ENCODE peak calls at places on chromosomes 16 and 17, in seven cellular contexts. One of them, this sample, is unnamed.

GRCh38 chr17:57612202-57613071 is 132.7 kb downstream of the CCDC182 start:
- DNase-seq in IMR-90: no peak
- DNase-seq in lung: no peak
- DNase-seq in effector memory CD4-positive, alpha-beta T cell: peak
- DNase-seq in transverse colon: no peak
- DNase-seq in fibroblast of lung: no peak
- DNase-seq in ovary: no peak
- DNase-seq in this sample: peak

GRCh38 chr16:30858829-30859423 is 35.0 kb downstream of the BCL7C start:
- DNase-seq in IMR-90: no peak
- DNase-seq in lung: no peak
- DNase-seq in effector memory CD4-positive, alpha-beta T cell: no peak
- DNase-seq in transverse colon: no peak
- DNase-seq in fibroblast of lung: no peak
- DNase-seq in ovary: no peak
- DNase-seq in this sample: no peak

GRCh38 chr17:79617740-79618382 is 7.0 kb upstream of the RBFOX3 start:
- DNase-seq in IMR-90: no peak
- DNase-seq in lung: no peak
- DNase-seq in effector memory CD4-positive, alpha-beta T cell: no peak
- DNase-seq in transverse colon: no peak
- DNase-seq in fibroblast of lung: no peak
- DNase-seq in ovary: no peak
- DNase-seq in this sample: no peak

GRCh38 chr16:15970743-15971434 is 21.5 kb downstream of the ABCC1 start:
- DNase-seq in IMR-90: no peak
- DNase-seq in lung: no peak
- DNase-seq in effector memory CD4-positive, alpha-beta T cell: no peak
- DNase-seq in transverse colon: no peak
- DNase-seq in fibroblast of lung: no peak
- DNase-seq in ovary: no peak
- DNase-seq in this sample: no peak

GRCh38 chr16:84689126-84689525 is 10.7 kb upstream of the USP10 start:
- DNase-seq in IMR-90: peak
- DNase-seq in lung: no peak
- DNase-seq in effector memory CD4-positive, alpha-beta T cell: no peak
- DNase-seq in transverse colon: no peak
- DNase-seq in fibroblast of lung: peak
- DNase-seq in ovary: no peak
- DNase-seq in this sample: no peak

GRCh38 chr17:11618861-11619566 is 20.7 kb downstream of the DNAH9 start:
- DNase-seq in IMR-90: no peak
- DNase-seq in lung: peak
- DNase-seq in effector memory CD4-positive, alpha-beta T cell: no peak
- DNase-seq in transverse colon: peak
- DNase-seq in fibroblast of lung: no peak
- DNase-seq in ovary: peak
- DNase-seq in this sample: peak

GRCh38 chr16:52252680-52253079 is 294.3 kb downstream of the TOX3 start:
- DNase-seq in IMR-90: no peak
- DNase-seq in lung: no peak
- DNase-seq in effector memory CD4-positive, alpha-beta T cell: no peak
- DNase-seq in transverse colon: no peak
- DNase-seq in fibroblast of lung: no peak
- DNase-seq in ovary: no peak
- DNase-seq in this sample: no peak

GRCh38 chr17:33266611-33267010 is 26.5 kb downstream of the ASIC2 start:
- DNase-seq in IMR-90: no peak
- DNase-seq in lung: no peak
- DNase-seq in effector memory CD4-positive, alpha-beta T cell: no peak
- DNase-seq in transverse colon: no peak
- DNase-seq in fibroblast of lung: no peak
- DNase-seq in ovary: no peak
- DNase-seq in this sample: no peak

GRCh38 chr17:82095777-82096708 is 2.0 kb downstream of the FASN start:
- DNase-seq in IMR-90: no peak
- DNase-seq in lung: no peak
- DNase-seq in effector memory CD4-positive, alpha-beta T cell: no peak
- DNase-seq in transverse colon: no peak
- DNase-seq in fibroblast of lung: no peak
- DNase-seq in ovary: peak
- DNase-seq in this sample: no peak

GRCh38 chr17:82121660-82122629 is 23.9 kb upstream of the FASN start:
- DNase-seq in IMR-90: no peak
- DNase-seq in lung: no peak
- DNase-seq in effector memory CD4-positive, alpha-beta T cell: no peak
- DNase-seq in transverse colon: no peak
- DNase-seq in fibroblast of lung: no peak
- DNase-seq in ovary: no peak
- DNase-seq in this sample: no peak

GRCh38 chr17:72301887-72302286 is 181.1 kb downstream of the SOX9 start:
- DNase-seq in IMR-90: no peak
- DNase-seq in lung: no peak
- DNase-seq in effector memory CD4-positive, alpha-beta T cell: no peak
- DNase-seq in transverse colon: no peak
- DNase-seq in fibroblast of lung: no peak
- DNase-seq in ovary: no peak
- DNase-seq in this sample: peak

GRCh38 chr16:12801511-12802042 is 2.1 kb downstream of the CPPED1 start:
- DNase-seq in IMR-90: peak
- DNase-seq in lung: peak
- DNase-seq in effector memory CD4-positive, alpha-beta T cell: no peak
- DNase-seq in transverse colon: peak
- DNase-seq in fibroblast of lung: peak
- DNase-seq in ovary: peak
- DNase-seq in this sample: no peak

GRCh38 chr16:9260665-9261064 is 169.2 kb downstream of the HAPSTR1 start:
- DNase-seq in IMR-90: no peak
- DNase-seq in lung: no peak
- DNase-seq in effector memory CD4-positive, alpha-beta T cell: no peak
- DNase-seq in transverse colon: peak
- DNase-seq in fibroblast of lung: no peak
- DNase-seq in ovary: no peak
- DNase-seq in this sample: peak

GRCh38 chr17:72422505-72423285 is 301.9 kb downstream of the SOX9 start:
- DNase-seq in IMR-90: peak
- DNase-seq in lung: peak
- DNase-seq in effector memory CD4-positive, alpha-beta T cell: no peak
- DNase-seq in transverse colon: peak
- DNase-seq in fibroblast of lung: peak
- DNase-seq in ovary: no peak
- DNase-seq in this sample: peak

GRCh38 chr17:52049051-52049450 is 109.5 kb downstream of the CA10 start:
- DNase-seq in IMR-90: no peak
- DNase-seq in lung: no peak
- DNase-seq in effector memory CD4-positive, alpha-beta T cell: no peak
- DNase-seq in transverse colon: no peak
- DNase-seq in fibroblast of lung: no peak
- DNase-seq in ovary: no peak
- DNase-seq in this sample: no peak

GRCh38 chr16:19474617-19475016 is 47.3 kb downstream of the GDE1 start:
- DNase-seq in IMR-90: no peak
- DNase-seq in lung: no peak
- DNase-seq in effector memory CD4-positive, alpha-beta T cell: no peak
- DNase-seq in transverse colon: no peak
- DNase-seq in fibroblast of lung: no peak
- DNase-seq in ovary: no peak
- DNase-seq in this sample: no peak

GRCh38 chr16:57601801-57602478 is 26.5 kb upstream of the ADGRG1 start:
- DNase-seq in IMR-90: no peak
- DNase-seq in lung: no peak
- DNase-seq in effector memory CD4-positive, alpha-beta T cell: peak
- DNase-seq in transverse colon: no peak
- DNase-seq in fibroblast of lung: no peak
- DNase-seq in ovary: no peak
- DNase-seq in this sample: no peak

GRCh38 chr16:62036101-62036806 is at the start of gene CDH8:
- DNase-seq in IMR-90: no peak
- DNase-seq in lung: no peak
- DNase-seq in effector memory CD4-positive, alpha-beta T cell: no peak
- DNase-seq in transverse colon: no peak
- DNase-seq in fibroblast of lung: no peak
- DNase-seq in ovary: no peak
- DNase-seq in this sample: no peak

GRCh38 chr17:27471321-27472269 is 15.3 kb downstream of the KSR1 start:
- DNase-seq in IMR-90: peak
- DNase-seq in lung: no peak
- DNase-seq in effector memory CD4-positive, alpha-beta T cell: peak
- DNase-seq in transverse colon: peak
- DNase-seq in fibroblast of lung: no peak
- DNase-seq in ovary: no peak
- DNase-seq in this sample: no peak

GRCh38 chr17:8896087-8896486 is 28.6 kb upstream of the PIK3R6 start:
- DNase-seq in IMR-90: no peak
- DNase-seq in lung: no peak
- DNase-seq in effector memory CD4-positive, alpha-beta T cell: no peak
- DNase-seq in transverse colon: no peak
- DNase-seq in fibroblast of lung: no peak
- DNase-seq in ovary: no peak
- DNase-seq in this sample: no peak

GRCh38 chr17:80286638-80286960 is 25.9 kb downstream of the RNF213 start:
- DNase-seq in IMR-90: no peak
- DNase-seq in lung: no peak
- DNase-seq in effector memory CD4-positive, alpha-beta T cell: no peak
- DNase-seq in transverse colon: no peak
- DNase-seq in fibroblast of lung: no peak
- DNase-seq in ovary: no peak
- DNase-seq in this sample: no peak

GRCh38 chr17:34443832-34444469 is 80.9 kb upstream of the CCL1 start:
- DNase-seq in IMR-90: no peak
- DNase-seq in lung: no peak
- DNase-seq in effector memory CD4-positive, alpha-beta T cell: no peak
- DNase-seq in transverse colon: no peak
- DNase-seq in fibroblast of lung: no peak
- DNase-seq in ovary: no peak
- DNase-seq in this sample: no peak

GRCh38 chr17:46944931-46945330 is 22.0 kb downstream of the GOSR2 start:
- DNase-seq in IMR-90: no peak
- DNase-seq in lung: no peak
- DNase-seq in effector memory CD4-positive, alpha-beta T cell: no peak
- DNase-seq in transverse colon: no peak
- DNase-seq in fibroblast of lung: no peak
- DNase-seq in ovary: no peak
- DNase-seq in this sample: no peak

DNA sequence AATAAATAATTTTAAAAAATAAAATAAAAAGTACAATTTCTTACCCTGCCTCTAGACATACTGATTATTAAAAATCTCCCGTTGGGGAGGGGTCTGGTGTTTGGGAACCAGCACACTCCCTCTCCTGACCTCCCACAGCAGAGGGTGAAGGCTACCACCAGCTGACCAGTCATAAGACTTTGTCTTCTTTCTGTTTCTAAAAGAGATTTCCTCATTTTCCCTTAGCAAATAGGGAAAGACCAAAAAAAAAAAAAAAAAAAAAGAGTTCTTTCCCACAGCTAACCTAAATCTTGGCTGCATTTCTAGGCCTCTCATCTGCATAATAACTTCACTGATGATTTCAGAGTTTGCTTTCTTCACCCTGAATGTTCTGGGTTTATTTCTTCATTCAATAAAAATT is 30.3 kb downstream of the CDK5RAP3 start:
- DNase-seq in IMR-90: peak
- DNase-seq in lung: no peak
- DNase-seq in effector memory CD4-positive, alpha-beta T cell: no peak
- DNase-seq in transverse colon: no peak
- DNase-seq in fibroblast of lung: no peak
- DNase-seq in ovary: no peak
- DNase-seq in this sample: no peak
- H3K27ac ChIP-seq in IMR-90: no peak
- H3K27ac ChIP-seq in lung: no peak
- H3K27ac ChIP-seq in effector memory CD4-positive, alpha-beta T cell: no peak
- H3K27ac ChIP-seq in transverse colon: no peak
- H3K27ac ChIP-seq in fibroblast of lung: no peak
- H3K27ac ChIP-seq in ovary: no peak
- H3K27ac ChIP-seq in this sample: no peak

DNA sequence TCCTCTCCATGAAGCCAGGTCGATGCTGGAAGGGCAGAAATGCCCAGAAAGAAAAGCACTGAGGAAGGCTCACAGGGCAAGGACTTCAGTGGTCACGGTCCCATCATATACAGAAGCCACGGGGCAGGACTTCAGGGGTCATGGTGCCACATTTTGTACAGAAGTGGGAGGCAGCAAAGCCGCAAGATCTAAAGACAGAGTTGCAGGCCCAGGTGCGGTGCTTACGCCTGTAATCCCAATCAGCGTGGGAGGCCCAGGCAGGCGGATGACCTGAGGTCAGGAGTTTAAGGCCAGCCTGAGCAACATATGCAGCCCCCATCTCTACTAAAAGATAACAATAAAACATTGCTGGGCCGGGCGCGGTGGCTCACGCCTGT is 96.0 kb downstream of the NXN start:
- DNase-seq in IMR-90: no peak
- DNase-seq in lung: no peak
- DNase-seq in effector memory CD4-positive, alpha-beta T cell: no peak
- DNase-seq in transverse colon: no peak
- DNase-seq in fibroblast of lung: no peak
- DNase-seq in ovary: no peak
- DNase-seq in this sample: no peak
- H3K27ac ChIP-seq in IMR-90: peak
- H3K27ac ChIP-seq in lung: peak
- H3K27ac ChIP-seq in effector memory CD4-positive, alpha-beta T cell: no peak
- H3K27ac ChIP-seq in transverse colon: peak
- H3K27ac ChIP-seq in fibroblast of lung: no peak
- H3K27ac ChIP-seq in ovary: peak
- H3K27ac ChIP-seq in this sample: peak

DNA sequence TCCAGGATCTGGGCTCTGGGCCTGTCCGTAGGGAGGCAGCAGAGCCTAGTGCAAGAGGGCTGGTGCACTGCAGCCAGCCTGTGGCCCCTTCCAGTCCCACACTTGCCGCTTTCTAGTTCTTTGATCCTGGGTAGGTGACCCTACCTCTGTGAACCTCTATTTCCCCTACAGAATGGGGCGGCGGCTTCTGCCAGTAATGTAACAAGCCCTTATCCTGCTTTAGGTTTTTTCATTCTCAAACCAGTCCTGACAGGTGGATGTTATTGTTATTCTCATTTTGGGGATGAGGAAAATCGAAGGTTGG is 744 bp downstream of the E4F1 start:
- DNase-seq in IMR-90: peak
- DNase-seq in lung: no peak
- DNase-seq in effector memory CD4-positive, alpha-beta T cell: no peak
- DNase-seq in transverse colon: no peak
- DNase-seq in fibroblast of lung: peak
- DNase-seq in ovary: no peak
- DNase-seq in this sample: no peak
- H3K27ac ChIP-seq in IMR-90: peak
- H3K27ac ChIP-seq in lung: peak
- H3K27ac ChIP-seq in effector memory CD4-positive, alpha-beta T cell: peak
- H3K27ac ChIP-seq in transverse colon: peak
- H3K27ac ChIP-seq in fibroblast of lung: peak
- H3K27ac ChIP-seq in ovary: no peak
- H3K27ac ChIP-seq in this sample: peak

DNA sequence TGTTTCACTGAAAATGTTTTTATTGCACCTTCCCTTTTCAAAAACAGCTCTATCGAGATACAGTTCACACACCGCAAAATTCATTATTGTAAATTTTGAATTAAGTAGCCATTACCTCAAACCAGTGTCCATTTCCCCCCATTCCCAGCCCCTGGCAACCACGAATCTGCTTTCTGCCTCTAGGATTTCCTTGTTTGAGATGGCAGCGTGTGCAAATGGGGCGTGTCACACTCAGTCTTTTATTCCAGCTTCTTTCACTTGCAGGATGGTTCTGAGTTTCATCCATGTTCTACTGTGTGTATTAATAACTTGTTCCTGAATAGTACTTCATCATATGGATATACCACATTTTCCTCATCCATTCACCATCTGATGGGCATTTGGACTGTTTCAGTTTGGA is 14.8 kb downstream of the ACSF3 start:
- DNase-seq in IMR-90: no peak
- DNase-seq in lung: no peak
- DNase-seq in effector memory CD4-positive, alpha-beta T cell: no peak
- DNase-seq in transverse colon: no peak
- DNase-seq in fibroblast of lung: no peak
- DNase-seq in ovary: no peak
- DNase-seq in this sample: no peak
- H3K27ac ChIP-seq in IMR-90: no peak
- H3K27ac ChIP-seq in lung: no peak
- H3K27ac ChIP-seq in effector memory CD4-positive, alpha-beta T cell: no peak
- H3K27ac ChIP-seq in transverse colon: no peak
- H3K27ac ChIP-seq in fibroblast of lung: no peak
- H3K27ac ChIP-seq in ovary: no peak
- H3K27ac ChIP-seq in this sample: no peak

This sample was measured in thyroid gland.